ENCODE peak calls at places on chromosomes 6 and 20, in six cellular contexts. H, B, F, Q, K and N are unnamed samples.

GRCh38 chr6:44234101-44235090 is 11.0 kb downstream of the SLC29A1 start:
- DNase-seq in H (peak), B (peak), F (peak), Q (no peak), K (peak), N (peak)

GRCh38 chr20:17822039-17822438 is 122.3 kb downstream of the BANF2 start:
- DNase-seq in H (no peak), B (no peak), F (peak), Q (no peak), K (no peak), N (no peak)

GRCh38 chr6:24935753-24936152 is at the start of gene RIPOR2:
- DNase-seq in H (peak), B (peak), F (no peak), Q (no peak), K (no peak), N (peak)

GRCh38 chr20:7496394-7497111 is 443.7 kb downstream of the HAO1 start:
- DNase-seq in H (no peak), B (no peak), F (no peak), Q (no peak), K (no peak), N (no peak)

GRCh38 chr20:10271470-10272219 is 53.0 kb downstream of the SNAP25 start:
- DNase-seq in H (no peak), B (no peak), F (no peak), Q (no peak), K (peak), N (no peak)

GRCh38 chr6:124995131-124995530 is 32.9 kb downstream of the RNF217 start:
- DNase-seq in H (no peak), B (no peak), F (no peak), Q (no peak), K (no peak), N (no peak)

GRCh38 chr6:101001012-101001411 is 119.9 kb upstream of the ASCC3 start:
- DNase-seq in H (no peak), B (no peak), F (no peak), Q (no peak), K (no peak), N (no peak)

GRCh38 chr20:15252289-15252688 is 914.9 kb upstream of the FLRT3 start:
- DNase-seq in H (no peak), B (no peak), F (no peak), Q (no peak), K (no peak), N (no peak)

GRCh38 chr6:32977953-32978324 is 9.5 kb downstream of the BRD2 start:
- DNase-seq in H (no peak), B (no peak), F (no peak), Q (no peak), K (no peak), N (no peak)

GRCh38 chr6:25756382-25757354 is 2.1 kb downstream of the SLC17A4 start:
- DNase-seq in H (no peak), B (no peak), F (no peak), Q (no peak), K (no peak), N (no peak)

GRCh38 chr20:37929366-37930014 is 26.6 kb downstream of the VSTM2L start:
- DNase-seq in H (no peak), B (no peak), F (no peak), Q (no peak), K (no peak), N (no peak)

GRCh38 chr6:149248688-149249369 is 68.7 kb upstream of the TAB2 start:
- DNase-seq in H (no peak), B (no peak), F (no peak), Q (no peak), K (no peak), N (peak)

GRCh38 chr6:36392621-36393020 is 5.2 kb upstream of the ETV7 start:
- DNase-seq in H (no peak), B (no peak), F (no peak), Q (no peak), K (no peak), N (no peak)

GRCh38 chr6:142356271-142356938 is 54.6 kb downstream of the ADGRG6 start:
- DNase-seq in H (no peak), B (no peak), F (no peak), Q (no peak), K (no peak), N (no peak)

GRCh38 chr6:142226731-142227130 is 75.1 kb upstream of the ADGRG6 start:
- DNase-seq in H (no peak), B (no peak), F (no peak), Q (no peak), K (no peak), N (no peak)

GRCh38 chr6:73032586-73032985 is 192.7 kb downstream of the KHDC1L start:
- DNase-seq in H (no peak), B (no peak), F (no peak), Q (no peak), K (no peak), N (no peak)

GRCh38 chr6:49618257-49618656 is 18.4 kb downstream of the RHAG start:
- DNase-seq in H (no peak), B (no peak), F (no peak), Q (no peak), K (no peak), N (no peak)

GRCh38 chr6:98054453-98054852 is 771.4 kb upstream of the MMS22L start:
- DNase-seq in H (no peak), B (no peak), F (no peak), Q (no peak), K (no peak), N (no peak)

GRCh38 chr20:58621906-58622548 is 29.1 kb upstream of the STX16 start:
- DNase-seq in H (no peak), B (no peak), F (no peak), Q (no peak), K (no peak), N (no peak)

GRCh38 chr6:76416821-76417605 is 344.6 kb upstream of the IMPG1 start:
- DNase-seq in H (no peak), B (no peak), F (no peak), Q (no peak), K (no peak), N (peak)

GRCh38 chr6:69704916-69705315 is 91.9 kb downstream of the LMBRD1 start:
- DNase-seq in H (no peak), B (no peak), F (no peak), Q (no peak), K (no peak), N (no peak)

GRCh38 chr20:15289337-15289736 is 951.9 kb upstream of the FLRT3 start:
- DNase-seq in H (no peak), B (no peak), F (no peak), Q (no peak), K (no peak), N (no peak)

GRCh38 chr6:130057495-130057894 is 39.1 kb downstream of the L3MBTL3 start:
- DNase-seq in H (no peak), B (no peak), F (no peak), Q (no peak), K (no peak), N (no peak)

GRCh38 chr6:16404456-16404855 is 166.1 kb downstream of the GMPR start:
- DNase-seq in H (no peak), B (no peak), F (no peak), Q (no peak), K (no peak), N (no peak)

GRCh38 chr6:16402501-16402900 is 164.1 kb downstream of the GMPR start:
- DNase-seq in H (no peak), B (no peak), F (peak), Q (no peak), K (no peak), N (no peak)

GRCh38 chr6:16405349-16405865 is 167.0 kb downstream of the GMPR start:
- DNase-seq in H (no peak), B (no peak), F (peak), Q (no peak), K (no peak), N (no peak)

GRCh38 chr6:16401868-16402267 is 163.5 kb downstream of the GMPR start:
- DNase-seq in H (no peak), B (no peak), F (no peak), Q (no peak), K (no peak), N (no peak)

GRCh38 chr6:16403831-16404230 is 165.4 kb downstream of the GMPR start:
- DNase-seq in H (no peak), B (no peak), F (no peak), Q (no peak), K (no peak), N (no peak)
- TF ChIP-seq CTCF in H (peak), B (no peak), F (no peak), Q (no peak), K (peak), N (no peak)

GRCh38 chr6:80689700-80690099 is 583.2 kb downstream of the BCKDHB start:
- DNase-seq in H (no peak), B (no peak), F (no peak), Q (no peak), K (no peak), N (no peak)
- H3K4me3 ChIP-seq in H (no peak), B (no peak), F (no peak), Q (no peak), K (no peak), N (no peak)

DNA sequence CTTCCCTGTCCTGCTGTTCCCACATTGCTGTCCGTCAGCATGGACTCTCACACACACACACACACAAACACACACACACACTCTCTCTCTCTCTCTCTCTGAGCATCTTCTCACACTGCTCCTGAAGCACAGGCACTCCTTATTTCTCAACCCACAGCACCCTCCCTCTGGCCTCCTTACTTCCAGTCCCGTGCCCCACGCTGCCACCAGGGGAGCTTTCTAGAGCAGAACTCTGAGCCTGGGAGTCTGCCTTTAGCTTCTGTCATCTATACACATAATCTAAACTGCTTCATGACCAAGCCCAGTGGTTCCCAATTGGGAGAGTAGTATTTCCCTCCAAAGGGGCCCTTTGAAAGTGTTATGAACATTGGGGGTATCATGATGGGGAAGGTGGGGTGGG is 29.1 kb downstream of the HECA start:
- DNase-seq in H (no peak), B (no peak), F (no peak), Q (no peak), K (no peak), N (no peak)
- TF ChIP-seq CTCF in H (no peak), B (no peak), F (no peak), Q (peak), K (no peak), N (no peak)

GRCh38 chr20:25197173-25197869 is 1.8 kb downstream of the ENTPD6 start:
- DNase-seq in H (no peak), B (no peak), F (no peak), Q (no peak), K (no peak), N (peak)

GRCh38 chr20:25194333-25194972 is 1.1 kb upstream of the ENTPD6 start:
- DNase-seq in H (peak), B (no peak), F (no peak), Q (no peak), K (no peak), N (peak)

GRCh38 chr20:25195962-25196700 is 619 bp downstream of the ENTPD6 start:
- DNase-seq in H (peak), B (peak), F (no peak), Q (no peak), K (no peak), N (peak)

GRCh38 chr20:25196701-25197120 is 1.2 kb downstream of the ENTPD6 start:
- DNase-seq in H (no peak), B (no peak), F (no peak), Q (no peak), K (no peak), N (no peak)

GRCh38 chr20:25195014-25195961 is at the start of gene ENTPD6:
- DNase-seq in H (peak), B (peak), F (peak), Q (no peak), K (peak), N (peak)
- H3K4me3 ChIP-seq in H (peak), B (peak), F (peak), Q (peak), K (peak), N (peak)

DNA sequence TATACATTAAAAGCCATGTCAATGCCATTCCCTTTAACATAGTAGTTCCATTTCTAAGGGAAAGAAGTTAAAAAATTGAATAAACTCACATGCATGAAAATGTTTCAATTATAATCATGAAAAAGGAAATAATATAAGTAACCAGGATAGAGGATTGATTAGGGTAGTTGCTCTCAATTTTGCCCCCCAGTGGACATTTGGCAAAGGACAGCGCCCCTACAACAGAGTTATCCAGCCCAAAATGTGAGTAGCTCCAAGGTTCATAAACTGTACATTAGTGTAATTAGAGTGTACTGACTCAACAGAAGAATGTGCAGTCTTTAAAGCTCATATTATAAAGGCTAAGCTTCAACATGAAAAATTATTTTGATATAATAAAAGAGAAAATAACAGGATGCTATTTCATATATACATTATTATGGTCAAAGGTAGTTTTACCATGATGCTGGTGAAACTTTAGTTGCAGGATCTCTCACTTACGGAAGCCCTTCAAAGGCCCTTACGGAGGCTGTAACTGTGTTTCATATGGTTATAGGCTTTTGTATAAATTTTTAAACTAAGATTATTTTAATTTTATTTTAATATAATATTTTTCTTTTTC is 403.4 kb downstream of the PLCB1 start:
- DNase-seq in H (no peak), B (no peak), F (no peak), Q (no peak), K (no peak), N (no peak)
- TF ChIP-seq CTCF in H (peak), B (peak), F (no peak), Q (peak), K (peak), N (no peak)

GRCh38 chr6:111259089-111259831 is 172.0 kb downstream of the SLC16A10 start:
- DNase-seq in H (peak), B (peak), F (peak), Q (peak), K (peak), N (peak)

GRCh38 chr6:111256646-111257045 is 169.3 kb downstream of the SLC16A10 start:
- DNase-seq in H (no peak), B (no peak), F (no peak), Q (no peak), K (no peak), N (no peak)

GRCh38 chr6:111260570-111261298 is 173.4 kb downstream of the SLC16A10 start:
- DNase-seq in H (no peak), B (no peak), F (no peak), Q (no peak), K (no peak), N (no peak)

GRCh38 chr6:111254779-111255166 is 167.5 kb downstream of the SLC16A10 start:
- DNase-seq in H (no peak), B (no peak), F (no peak), Q (no peak), K (no peak), N (no peak)

GRCh38 chr6:111258615-111259088 is 171.3 kb downstream of the SLC16A10 start:
- DNase-seq in H (no peak), B (no peak), F (no peak), Q (no peak), K (no peak), N (no peak)
- H3K4me3 ChIP-seq in H (peak), B (peak), F (no peak), Q (peak), K (peak), N (no peak)

DNA sequence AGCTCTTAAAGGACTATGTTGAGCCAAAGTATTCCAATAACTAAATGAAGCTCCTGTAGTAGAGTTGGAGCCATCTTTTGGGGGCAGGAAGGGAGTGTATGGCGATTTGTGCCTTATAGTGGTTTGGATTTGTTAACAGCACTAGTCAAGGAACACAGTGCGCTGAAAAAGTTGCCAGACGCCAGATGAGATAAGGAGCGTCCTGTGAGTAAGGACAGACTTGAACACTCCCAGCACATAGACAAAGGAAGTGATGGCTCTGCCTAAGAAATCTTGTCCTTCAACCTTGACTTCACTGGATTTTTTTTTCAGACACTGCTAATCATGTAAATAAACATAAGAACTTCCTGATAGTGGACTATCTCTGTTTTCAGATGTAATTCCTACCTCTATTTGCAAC is 136.9 kb downstream of the TRMT11 start:
- DNase-seq in H (no peak), B (no peak), F (no peak), Q (no peak), K (no peak), N (no peak)
- TF ChIP-seq CTCF in H (no peak), B (no peak), F (no peak), Q (no peak), K (no peak), N (no peak)

GRCh38 chr20:47356220-47356525 is 326 bp downstream of the ZMYND8 start:
- DNase-seq in H (no peak), B (no peak), F (no peak), Q (no peak), K (no peak), N (no peak)
- H3K4me3 ChIP-seq in H (no peak), B (peak), F (no peak), Q (no peak), K (no peak), N (no peak)

GRCh38 chr6:81734081-81734480 is 18.4 kb downstream of the TENT5A start:
- DNase-seq in H (no peak), B (no peak), F (no peak), Q (no peak), K (no peak), N (no peak)
- TF ChIP-seq CTCF in H (peak), B (peak), F (no peak), Q (no peak), K (peak), N (no peak)